ENCODE peak calls at places on chromosome 3, in eight cellular contexts. K is prostate gland, O is psoas muscle, Q is right atrium auricular region, J is Peyer's patch, F is fibroblast of lung, T is uterus, E is stomach. X is an unnamed sample.

GRCh38 chr3:72100062-72100511 is 315.1 kb upstream of the PROK2 start:
- DNase-seq in K (no peak), O (no peak), Q (no peak), J (no peak), F (no peak), T (no peak), E (no peak), X (no peak)

GRCh38 chr3:143134446-143134845 is 14.9 kb downstream of the CHST2 start:
- DNase-seq in K (no peak), O (no peak), Q (no peak), J (no peak), F (no peak), T (no peak), E (no peak), X (no peak)

GRCh38 chr3:74750901-74751300 is 136.4 kb upstream of the CNTN3 start:
- DNase-seq in K (no peak), O (no peak), Q (no peak), J (no peak), F (no peak), T (no peak), E (no peak), X (no peak)

GRCh38 chr3:183769453-183769852 is 55.9 kb downstream of the MAP6D1 start:
- DNase-seq in K (peak; percentile 10), O (no peak), Q (no peak), J (no peak), F (no peak), T (no peak), E (no peak), X (no peak)

GRCh38 chr3:179069762-179070390 is 1.7 kb downstream of the ZMAT3 start:
- DNase-seq in K (no peak), O (no peak), Q (no peak), J (no peak), F (peak; percentile 64), T (no peak), E (no peak), X (no peak)

GRCh38 chr3:179672918-179673317 is 20.1 kb downstream of the USP13 start:
- DNase-seq in K (no peak), O (no peak), Q (no peak), J (no peak), F (no peak), T (no peak), E (no peak), X (no peak)

GRCh38 chr3:63763156-63763555 is 55.9 kb upstream of the C3orf49 start:
- DNase-seq in K (no peak), O (no peak), Q (no peak), J (no peak), F (no peak), T (no peak), E (no peak), X (peak; percentile 13)

GRCh38 chr3:71218508-71218907 is 365.0 kb downstream of the FOXP1 start:
- DNase-seq in K (no peak), O (no peak), Q (no peak), J (no peak), F (no peak), T (no peak), E (no peak), X (no peak)

GRCh38 chr3:14721126-14721864 is 46.4 kb downstream of the C3orf20 start:
- DNase-seq in K (no peak), O (no peak), Q (no peak), J (no peak), F (no peak), T (no peak), E (no peak), X (no peak)

GRCh38 chr3:123289336-123290106 is 87.8 kb downstream of the SEC22A start:
- DNase-seq in K (no peak), O (peak; percentile 44), Q (peak; percentile 50), J (peak; percentile 35), F (no peak), T (no peak), E (peak; percentile 16), X (no peak)

GRCh38 chr3:27885641-27886040 is 163.5 kb upstream of the EOMES start:
- DNase-seq in K (no peak), O (no peak), Q (no peak), J (no peak), F (no peak), T (no peak), E (no peak), X (no peak)

GRCh38 chr3:141384157-141384556 is 15.9 kb downstream of the ZBTB38 start:
- DNase-seq in K (no peak), O (no peak), Q (no peak), J (no peak), F (peak; percentile 71), T (no peak), E (no peak), X (no peak)

GRCh38 chr3:63386568-63386967 is 108.5 kb downstream of the SYNPR start:
- DNase-seq in K (no peak), O (no peak), Q (no peak), J (no peak), F (no peak), T (no peak), E (no peak), X (no peak)

GRCh38 chr3:59133350-59133749 is 83.5 kb upstream of the CFAP20DC start:
- DNase-seq in K (no peak), O (no peak), Q (no peak), J (no peak), F (peak; percentile 60), T (no peak), E (no peak), X (no peak)

GRCh38 chr3:17183951-17184550 is 299.3 kb downstream of the PLCL2 start:
- DNase-seq in K (no peak), O (no peak), Q (no peak), J (no peak), F (peak; percentile 38), T (no peak), E (no peak), X (peak; percentile 3)

GRCh38 chr3:28699283-28699682 is 350.7 kb upstream of the AZI2 start:
- DNase-seq in K (no peak), O (no peak), Q (no peak), J (no peak), F (no peak), T (no peak), E (no peak), X (no peak)

DNA sequence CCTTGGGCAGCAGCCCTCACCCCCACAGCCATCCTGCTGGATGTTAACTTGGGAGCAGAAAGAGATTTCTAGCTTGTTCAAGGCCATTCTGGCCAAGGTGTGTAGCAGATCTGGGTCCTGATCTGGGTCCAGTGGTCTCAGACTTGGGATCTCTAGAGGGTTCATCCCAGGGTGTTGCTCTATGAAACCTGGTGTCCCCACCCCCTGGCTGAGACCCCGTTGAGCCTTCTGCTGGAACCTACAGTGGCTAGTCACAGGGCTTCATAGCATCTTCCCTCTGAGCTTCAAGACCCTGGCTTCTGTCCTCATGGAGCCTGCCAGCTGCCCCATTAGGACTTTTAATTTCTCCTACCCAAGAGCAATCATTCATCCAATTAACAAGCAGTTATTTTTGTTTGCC is 64.3 kb downstream of the EPHB1 start:
- DNase-seq in K (no peak), O (no peak), Q (no peak), J (no peak), F (no peak), T (no peak), E (no peak), X (no peak)
- H3K4me3 ChIP-seq in K (no peak overlapping the region), O (no peak overlapping the region), Q (no peak overlapping the region), J (no peak overlapping the region), F (no peak overlapping the region), T (no peak overlapping the region), E (no peak overlapping the region), X (no peak overlapping the region)

GRCh38 chr3:152519376-152519775 is 250.6 kb downstream of the MBNL1 start:
- DNase-seq in K (no peak), O (no peak), Q (no peak), J (no peak), F (no peak), T (no peak), E (no peak), X (no peak)

GRCh38 chr3:152513301-152513960 is 244.7 kb downstream of the MBNL1 start:
- DNase-seq in K (no peak), O (no peak), Q (no peak), J (no peak), F (no peak), T (no peak), E (no peak), X (no peak)

GRCh38 chr3:152517517-152517916 is 248.8 kb downstream of the MBNL1 start:
- DNase-seq in K (no peak), O (no peak), Q (no peak), J (no peak), F (no peak), T (no peak), E (no peak), X (no peak)

GRCh38 chr3:152516195-152516594 is 247.5 kb downstream of the MBNL1 start:
- DNase-seq in K (no peak), O (no peak), Q (no peak), J (no peak), F (no peak), T (no peak), E (no peak), X (no peak)

GRCh38 chr3:152518346-152518745 is 249.6 kb downstream of the MBNL1 start:
- DNase-seq in K (no peak), O (no peak), Q (no peak), J (no peak), F (no peak), T (no peak), E (no peak), X (no peak)
- TF ChIP-seq CTCF in K (no peak), O (no peak), Q (no peak), J (no peak), F (no peak), T (no peak), E (no peak), X (no peak)

DNA sequence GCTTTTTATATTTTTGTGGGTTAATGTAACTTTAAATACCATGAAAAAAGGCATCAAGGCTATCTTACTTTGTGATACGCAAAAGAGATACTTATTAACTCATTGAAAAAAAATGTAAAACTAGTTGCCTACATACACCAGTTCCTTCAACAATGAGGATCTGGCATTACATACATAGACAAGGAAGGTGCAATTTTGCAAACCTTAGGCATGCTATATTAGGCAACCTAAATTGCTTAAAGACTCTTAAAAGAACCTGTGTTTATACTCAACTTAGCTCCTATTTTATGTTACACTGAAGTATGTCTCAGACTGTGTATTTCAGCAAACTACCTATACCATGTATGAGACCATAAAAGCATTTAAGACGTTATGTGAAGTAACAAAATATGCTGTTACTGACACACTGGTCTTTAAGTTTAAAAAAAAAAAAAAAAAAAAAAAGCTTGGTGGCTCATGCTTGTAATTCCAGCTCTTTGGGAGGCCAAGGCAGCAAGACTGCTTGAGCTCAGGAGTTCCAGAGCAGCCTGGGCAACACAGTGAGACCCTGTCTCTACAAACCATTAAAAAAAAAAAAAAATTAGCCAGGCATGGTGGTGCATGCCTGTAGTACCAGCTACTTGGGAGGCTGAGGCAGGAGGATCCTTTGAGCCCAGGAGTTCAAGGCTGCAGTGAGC is 9.1 kb downstream of the TASOR start:
- DNase-seq in K (no peak), O (no peak), Q (no peak), J (no peak), F (no peak), T (no peak), E (no peak), X (no peak)
- H3K36me3 ChIP-seq in K (no peaks in the 10 kb centered on the region), O (no peaks in the 10 kb centered on the region), Q (peaks cover 33% of the 10 kb centered on the region), J (no peaks in the 10 kb centered on the region), F (no peaks in the 10 kb centered on the region), T (no peaks in the 10 kb centered on the region), E (peaks cover 17% of the 10 kb centered on the region), X (no peaks in the 10 kb centered on the region)

DNA sequence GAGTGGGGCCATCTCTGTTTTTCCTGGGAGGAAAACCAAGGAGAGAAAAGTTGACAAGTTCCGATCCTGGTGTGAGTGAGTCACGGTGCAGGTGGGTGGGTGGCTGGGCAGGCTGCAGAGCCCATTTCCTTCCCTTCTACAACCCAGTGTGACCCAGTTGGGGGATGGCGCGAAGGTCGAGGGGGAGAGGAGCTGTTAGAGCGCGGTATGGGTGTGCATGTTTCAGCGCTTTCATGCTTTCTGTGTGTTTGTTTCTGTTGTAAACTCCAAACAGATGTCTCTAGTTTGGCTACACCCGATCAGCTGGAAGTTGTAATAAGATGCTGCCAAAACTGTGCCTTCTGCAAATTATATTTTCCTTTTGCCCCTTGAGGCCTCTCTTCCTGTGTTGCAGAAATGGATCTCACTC is 3.8 kb downstream of the FAM43A start:
- DNase-seq in K (no peak), O (peak; percentile 70), Q (no peak), J (no peak), F (peak; percentile 92), T (peak; percentile 35), E (peak; percentile 24), X (no peak)
- H3K4me3 ChIP-seq in K (no peak overlapping the region), O (peak overlapping the region; percentile 79), Q (no peak overlapping the region), J (no peak overlapping the region), F (peak overlapping the region; percentile 90), T (no peak overlapping the region), E (no peak overlapping the region), X (peak overlapping the region; percentile 1)

X was measured in BJ.